ENCODE peak calls at places on chromosomes 6 and 20, in nine cellular contexts. D is CD8-positive, alpha-beta T cell; L is pancreas; Q is mucosa of descending colon; I is cardiac muscle cell; P is transverse colon; E is tibial artery; K is right lobe of liver; T is PC-9. N is an unnamed sample. For H3K4me1, the result is how much of the 10 kb centered on the place peaks cover.

GRCh38 chr20:35510946-35511735 is 18.3 kb downstream of the C20orf173 start:
- DNase-seq in D (no peak), L (no peak), Q (no peak), I (no peak), P (no peak), E (no peak), K (peak), T (no peak), N (no peak)

GRCh38 chr20:25288291-25289181 is 40.7 kb downstream of the PYGB start:
- DNase-seq in D (no peak), L (peak), Q (no peak), I (no peak), P (peak), E (peak), K (peak), T (peak), N (peak)

GRCh38 chr20:38109025-38109541 is 56.0 kb downstream of the TGM2 start:
- DNase-seq in D (no peak), L (no peak), Q (peak), I (no peak), P (peak), E (no peak), K (no peak), T (no peak), N (peak)

GRCh38 chr20:62953839-62954703 is 1.6 kb downstream of the SLC17A9 start:
- DNase-seq in D (peak), L (no peak), Q (peak), I (peak), P (peak), E (peak), K (peak), T (no peak), N (peak)

GRCh38 chr20:45359406-45360148 is 3.4 kb upstream of the SYS1 start:
- DNase-seq in D (no peak), L (no peak), Q (no peak), I (no peak), P (peak), E (peak), K (peak), T (no peak), N (no peak)

GRCh38 chr6:33670086-33670660 is 41.3 kb downstream of the UQCC2 start:
- DNase-seq in D (no peak), L (no peak), Q (no peak), I (no peak), P (no peak), E (no peak), K (no peak), T (no peak), N (no peak)

GRCh38 chr20:36997121-36997520 is 45.6 kb upstream of the SAMHD1 start:
- DNase-seq in D (no peak), L (no peak), Q (no peak), I (no peak), P (no peak), E (no peak), K (no peak), T (no peak), N (no peak)

GRCh38 chr20:20241966-20242365 is 125.9 kb upstream of the INSM1 start:
- DNase-seq in D (no peak), L (no peak), Q (no peak), I (no peak), P (no peak), E (no peak), K (no peak), T (no peak), N (no peak)

GRCh38 chr6:87483929-87484328 is 11.2 kb downstream of the SLC35A1 start:
- DNase-seq in D (peak), L (no peak), Q (no peak), I (no peak), P (no peak), E (no peak), K (no peak), T (peak), N (no peak)

GRCh38 chr6:37554480-37554819 is 54.8 kb upstream of the CCDC167 start:
- DNase-seq in D (no peak), L (no peak), Q (no peak), I (no peak), P (no peak), E (no peak), K (no peak), T (peak), N (no peak)

GRCh38 chr6:14074723-14075503 is 42.7 kb upstream of the CD83 start:
- DNase-seq in D (no peak), L (no peak), Q (no peak), I (peak), P (no peak), E (no peak), K (no peak), T (no peak), N (no peak)

GRCh38 chr6:122726649-122727048 is 52.9 kb upstream of the FABP7 start:
- DNase-seq in D (no peak), L (no peak), Q (peak), I (peak), P (no peak), E (no peak), K (no peak), T (peak), N (no peak)

GRCh38 chr6:158803733-158804143 is 15.4 kb downstream of the EZR start:
- DNase-seq in D (peak), L (no peak), Q (peak), I (no peak), P (no peak), E (no peak), K (no peak), T (peak), N (no peak)

GRCh38 chr6:72826033-72826432 is 204.2 kb downstream of the KCNQ5 start:
- DNase-seq in D (no peak), L (no peak), Q (no peak), I (no peak), P (no peak), E (no peak), K (no peak), T (no peak), N (no peak)

GRCh38 chr6:54640911-54641310 is 205.7 kb upstream of the FAM83B start:
- DNase-seq in D (no peak), L (no peak), Q (no peak), I (no peak), P (no peak), E (no peak), K (no peak), T (no peak), N (no peak)

GRCh38 chr6:43644940-43645612 is at the start of gene RSPH9:
- DNase-seq in D (peak), L (no peak), Q (peak), I (peak), P (peak), E (peak), K (peak), T (no peak), N (peak)

GRCh38 chr6:15423286-15423957 is 177.6 kb downstream of the JARID2 start:
- DNase-seq in D (no peak), L (no peak), Q (no peak), I (no peak), P (no peak), E (no peak), K (no peak), T (peak), N (no peak)

GRCh38 chr6:31718294-31718693 is 3.1 kb downstream of the LY6G6D start:
- DNase-seq in D (no peak), L (no peak), Q (peak), I (no peak), P (peak), E (no peak), K (no peak), T (peak), N (no peak)

GRCh38 chr6:37793067-37793466 is 26.5 kb upstream of the ZFAND3 start:
- DNase-seq in D (no peak), L (no peak), Q (no peak), I (no peak), P (no peak), E (no peak), K (no peak), T (no peak), N (no peak)

GRCh38 chr20:48875233-48875913 is 46.1 kb upstream of the ARFGEF2 start:
- DNase-seq in D (no peak), L (no peak), Q (no peak), I (no peak), P (no peak), E (no peak), K (no peak), T (no peak), N (no peak)

GRCh38 chr6:122754191-122754731 is 25.3 kb upstream of the FABP7 start:
- DNase-seq in D (no peak), L (no peak), Q (no peak), I (no peak), P (no peak), E (no peak), K (no peak), T (peak), N (no peak)

GRCh38 chr20:41005361-41005729 is 23.3 kb upstream of the TOP1 start:
- DNase-seq in D (no peak), L (peak), Q (peak), I (no peak), P (peak), E (peak), K (peak), T (peak), N (peak)

DNA sequence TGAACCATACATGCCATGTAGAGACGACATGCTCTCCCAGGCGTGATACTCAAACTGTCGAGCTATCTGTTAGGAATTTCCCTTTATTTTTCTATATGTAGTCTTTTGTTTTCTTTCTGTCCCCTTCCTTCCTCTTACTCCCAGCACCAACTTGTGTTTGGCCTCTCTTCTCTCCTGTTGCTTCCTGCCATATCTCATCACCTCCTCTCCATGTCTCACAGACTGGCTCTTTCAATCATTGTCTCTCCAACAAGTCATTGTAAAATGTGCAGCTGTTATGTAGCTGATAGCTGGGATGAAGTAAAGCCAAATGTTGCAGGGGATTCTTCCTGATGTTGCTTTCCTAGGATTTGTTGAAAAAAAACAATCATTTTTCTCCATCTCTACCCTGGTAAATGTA is 234.5 kb downstream of the TMEM242 start:
- DNase-seq in D (no peak), L (no peak), Q (no peak), I (no peak), P (no peak), E (no peak), K (no peak), T (no peak), N (no peak)
- H3K4me3 ChIP-seq in D (no peak), L (no peak), Q (no peak), I (no peak), P (no peak), E (no peak), K (no peak), T (no peak), N (no peak)

DNA sequence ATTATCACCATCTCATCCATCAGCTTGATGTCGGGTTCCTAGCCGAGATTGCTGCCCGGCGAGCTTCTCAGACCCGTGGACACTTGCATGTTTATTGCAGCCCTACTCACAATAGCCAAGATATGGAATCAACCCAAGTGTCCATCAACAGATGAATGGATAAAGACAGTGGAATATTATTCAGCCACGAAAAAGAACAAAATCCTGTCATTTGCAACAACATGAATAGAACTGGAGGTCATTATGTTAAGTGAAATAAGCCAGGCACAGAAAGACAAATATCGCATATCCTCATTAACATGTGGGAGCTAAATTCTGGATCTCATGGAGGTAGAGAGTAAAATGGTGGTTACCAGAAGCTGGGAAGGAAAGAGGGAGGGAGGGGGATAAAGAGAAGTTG is 49.1 kb upstream of the SLC2A12 start:
- DNase-seq in D (no peak), L (no peak), Q (no peak), I (no peak), P (no peak), E (no peak), K (no peak), T (no peak), N (no peak)
- H3K4me1 ChIP-seq in D (under half), L (under half), Q (under half), I (under half), P (under half), E (under half), K (under half), T (under half), N (under half)

DNA sequence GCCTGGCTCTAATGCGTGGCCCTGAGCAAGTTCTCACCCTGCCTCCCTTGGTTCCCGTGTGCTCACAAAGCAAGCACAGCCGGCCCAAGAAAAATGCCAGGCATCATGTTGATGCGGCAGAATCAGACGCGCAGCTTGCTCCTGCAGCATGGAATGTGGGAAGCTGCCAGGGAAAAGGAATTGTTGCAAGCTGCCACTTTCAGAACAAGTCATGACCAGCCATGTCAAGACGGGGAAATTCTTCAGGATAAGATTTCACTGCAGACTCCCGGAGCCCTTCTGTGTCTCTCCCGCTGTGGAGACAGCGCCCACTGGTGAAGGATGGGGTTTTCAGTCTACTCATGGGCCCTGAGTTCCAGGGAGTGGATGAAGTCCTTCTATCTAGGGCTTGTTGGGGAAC is 4.6 kb downstream of the DACT2 start:
- DNase-seq in D (no peak), L (no peak), Q (peak), I (peak), P (no peak), E (no peak), K (no peak), T (no peak), N (no peak)
- TF ChIP-seq CTCF in D (no peak), L (no peak), Q (no peak), I (peak), P (no peak), E (peak), K (no peak), T (no peak), N (peak)

DNA sequence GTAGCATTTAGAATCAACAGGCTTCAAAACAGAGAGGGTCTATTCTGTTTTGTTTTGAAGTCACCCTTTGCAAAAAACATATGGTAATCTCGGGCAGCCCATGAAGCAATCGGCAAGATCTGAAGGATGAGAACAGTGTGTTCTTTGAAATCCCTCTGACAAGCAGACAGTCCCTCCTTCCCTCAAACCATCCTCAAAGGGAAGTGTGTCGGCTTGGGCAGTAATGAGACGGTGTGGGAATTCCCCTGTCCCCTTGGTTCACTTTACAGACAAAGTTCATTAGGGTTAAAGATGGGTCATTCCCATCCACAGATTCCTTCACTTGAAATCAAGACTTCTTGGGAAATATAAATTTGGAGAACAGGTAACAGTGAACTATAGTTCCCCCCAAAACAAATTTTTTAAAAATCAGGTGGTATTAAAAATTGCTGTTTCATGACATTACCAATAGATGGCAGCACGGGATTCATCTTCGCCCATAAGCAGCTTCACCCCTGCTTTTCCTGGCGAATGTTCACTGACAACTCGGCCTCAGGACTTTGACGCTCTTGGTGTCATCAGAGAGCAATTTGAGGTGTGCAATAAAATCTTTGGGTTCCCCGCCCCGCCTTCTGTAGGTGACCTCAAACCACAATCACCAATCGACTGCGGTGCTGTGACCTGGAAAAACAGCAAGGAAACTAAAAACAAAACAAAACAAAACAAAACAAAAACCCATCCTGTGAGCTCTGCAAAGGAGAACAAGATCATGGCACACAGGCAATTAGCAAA is 159.3 kb upstream of the TNFAIP3 start:
- DNase-seq in D (peak), L (peak), Q (peak), I (peak), P (peak), E (no peak), K (peak), T (peak), N (peak)
- H3K4me3 ChIP-seq in D (no peak), L (no peak), Q (no peak), I (no peak), P (no peak), E (no peak), K (peak), T (peak), N (peak)